ENCODE peak calls at places on chromosome 15, in ten cellular contexts. One of them, this sample, is unnamed.

GRCh38 chr15:98169551-98169950 is 209.0 kb downstream of the ARRDC4 start:
- DNase-seq in testis: no peak
- DNase-seq in K562: no peak
- DNase-seq in NB4: no peak
- DNase-seq in OCI-LY7: no peak
- DNase-seq in GM12865: no peak
- DNase-seq in RWPE1: no peak
- DNase-seq in body of pancreas: no peak
- DNase-seq in RWPE2: no peak
- DNase-seq in pancreas: no peak
- DNase-seq in this sample: no peak

GRCh38 chr15:58779554-58779953 is 8.5 kb downstream of the MINDY2 start:
- DNase-seq in testis: no peak
- DNase-seq in K562: peak
- DNase-seq in NB4: no peak
- DNase-seq in OCI-LY7: no peak
- DNase-seq in GM12865: no peak
- DNase-seq in RWPE1: no peak
- DNase-seq in body of pancreas: no peak
- DNase-seq in RWPE2: no peak
- DNase-seq in pancreas: no peak
- DNase-seq in this sample: no peak

GRCh38 chr15:69451951-69452701 is 492 bp upstream of the RPLP1 start:
- DNase-seq in testis: peak
- DNase-seq in K562: peak
- DNase-seq in NB4: peak
- DNase-seq in OCI-LY7: peak
- DNase-seq in GM12865: peak
- DNase-seq in RWPE1: peak
- DNase-seq in body of pancreas: no peak
- DNase-seq in RWPE2: no peak
- DNase-seq in pancreas: no peak
- DNase-seq in this sample: no peak

GRCh38 chr15:25508369-25509002 is 69.7 kb upstream of the UBE3A start:
- DNase-seq in testis: no peak
- DNase-seq in K562: peak
- DNase-seq in NB4: peak
- DNase-seq in OCI-LY7: peak
- DNase-seq in GM12865: peak
- DNase-seq in RWPE1: peak
- DNase-seq in body of pancreas: no peak
- DNase-seq in RWPE2: no peak
- DNase-seq in pancreas: no peak
- DNase-seq in this sample: no peak

GRCh38 chr15:86183765-86184491 is 104.3 kb downstream of the AGBL1 start:
- DNase-seq in testis: no peak
- DNase-seq in K562: no peak
- DNase-seq in NB4: no peak
- DNase-seq in OCI-LY7: no peak
- DNase-seq in GM12865: no peak
- DNase-seq in RWPE1: no peak
- DNase-seq in body of pancreas: no peak
- DNase-seq in RWPE2: no peak
- DNase-seq in pancreas: no peak
- DNase-seq in this sample: no peak

GRCh38 chr15:78177447-78177873 is 28.3 kb downstream of the IDH3A start:
- DNase-seq in testis: peak
- DNase-seq in K562: peak
- DNase-seq in NB4: peak
- DNase-seq in OCI-LY7: peak
- DNase-seq in GM12865: peak
- DNase-seq in RWPE1: peak
- DNase-seq in body of pancreas: peak
- DNase-seq in RWPE2: no peak
- DNase-seq in pancreas: peak
- DNase-seq in this sample: peak

GRCh38 chr15:35271371-35272043 is 186.4 kb upstream of the NANOGP8 start:
- DNase-seq in testis: no peak
- DNase-seq in K562: no peak
- DNase-seq in NB4: no peak
- DNase-seq in OCI-LY7: no peak
- DNase-seq in GM12865: no peak
- DNase-seq in RWPE1: no peak
- DNase-seq in body of pancreas: no peak
- DNase-seq in RWPE2: no peak
- DNase-seq in pancreas: no peak
- DNase-seq in this sample: no peak

GRCh38 chr15:70171224-70171886 is 73.6 kb upstream of the TLE3 start:
- DNase-seq in testis: no peak
- DNase-seq in K562: no peak
- DNase-seq in NB4: no peak
- DNase-seq in OCI-LY7: no peak
- DNase-seq in GM12865: no peak
- DNase-seq in RWPE1: no peak
- DNase-seq in body of pancreas: no peak
- DNase-seq in RWPE2: no peak
- DNase-seq in pancreas: no peak
- DNase-seq in this sample: no peak

GRCh38 chr15:67040277-67040676 is 25.1 kb upstream of the SMAD3 start:
- DNase-seq in testis: no peak
- DNase-seq in K562: no peak
- DNase-seq in NB4: no peak
- DNase-seq in OCI-LY7: no peak
- DNase-seq in GM12865: no peak
- DNase-seq in RWPE1: no peak
- DNase-seq in body of pancreas: no peak
- DNase-seq in RWPE2: peak
- DNase-seq in pancreas: no peak
- DNase-seq in this sample: no peak

GRCh38 chr15:37206690-37207089 is 106.3 kb upstream of the MEIS2 start:
- DNase-seq in testis: no peak
- DNase-seq in K562: no peak
- DNase-seq in NB4: no peak
- DNase-seq in OCI-LY7: no peak
- DNase-seq in GM12865: no peak
- DNase-seq in RWPE1: no peak
- DNase-seq in body of pancreas: no peak
- DNase-seq in RWPE2: no peak
- DNase-seq in pancreas: no peak
- DNase-seq in this sample: no peak

GRCh38 chr15:75776075-75776443 is 63.4 kb upstream of the CSPG4 start:
- DNase-seq in testis: no peak
- DNase-seq in K562: peak
- DNase-seq in NB4: peak
- DNase-seq in OCI-LY7: no peak
- DNase-seq in GM12865: no peak
- DNase-seq in RWPE1: no peak
- DNase-seq in body of pancreas: no peak
- DNase-seq in RWPE2: no peak
- DNase-seq in pancreas: no peak
- DNase-seq in this sample: no peak

GRCh38 chr15:43185161-43186002 is at the start of gene CCNDBP1:
- DNase-seq in testis: peak
- DNase-seq in K562: peak
- DNase-seq in NB4: peak
- DNase-seq in OCI-LY7: peak
- DNase-seq in GM12865: peak
- DNase-seq in RWPE1: peak
- DNase-seq in body of pancreas: peak
- DNase-seq in RWPE2: peak
- DNase-seq in pancreas: peak
- DNase-seq in this sample: peak

GRCh38 chr15:83475551-83475950 is 28.4 kb downstream of the SH3GL3 start:
- DNase-seq in testis: no peak
- DNase-seq in K562: no peak
- DNase-seq in NB4: no peak
- DNase-seq in OCI-LY7: no peak
- DNase-seq in GM12865: no peak
- DNase-seq in RWPE1: peak
- DNase-seq in body of pancreas: no peak
- DNase-seq in RWPE2: no peak
- DNase-seq in pancreas: no peak
- DNase-seq in this sample: no peak

GRCh38 chr15:69724331-69724730 is 271.7 kb downstream of the RPLP1 start:
- DNase-seq in testis: no peak
- DNase-seq in K562: no peak
- DNase-seq in NB4: peak
- DNase-seq in OCI-LY7: no peak
- DNase-seq in GM12865: no peak
- DNase-seq in RWPE1: no peak
- DNase-seq in body of pancreas: no peak
- DNase-seq in RWPE2: no peak
- DNase-seq in pancreas: no peak
- DNase-seq in this sample: no peak

DNA sequence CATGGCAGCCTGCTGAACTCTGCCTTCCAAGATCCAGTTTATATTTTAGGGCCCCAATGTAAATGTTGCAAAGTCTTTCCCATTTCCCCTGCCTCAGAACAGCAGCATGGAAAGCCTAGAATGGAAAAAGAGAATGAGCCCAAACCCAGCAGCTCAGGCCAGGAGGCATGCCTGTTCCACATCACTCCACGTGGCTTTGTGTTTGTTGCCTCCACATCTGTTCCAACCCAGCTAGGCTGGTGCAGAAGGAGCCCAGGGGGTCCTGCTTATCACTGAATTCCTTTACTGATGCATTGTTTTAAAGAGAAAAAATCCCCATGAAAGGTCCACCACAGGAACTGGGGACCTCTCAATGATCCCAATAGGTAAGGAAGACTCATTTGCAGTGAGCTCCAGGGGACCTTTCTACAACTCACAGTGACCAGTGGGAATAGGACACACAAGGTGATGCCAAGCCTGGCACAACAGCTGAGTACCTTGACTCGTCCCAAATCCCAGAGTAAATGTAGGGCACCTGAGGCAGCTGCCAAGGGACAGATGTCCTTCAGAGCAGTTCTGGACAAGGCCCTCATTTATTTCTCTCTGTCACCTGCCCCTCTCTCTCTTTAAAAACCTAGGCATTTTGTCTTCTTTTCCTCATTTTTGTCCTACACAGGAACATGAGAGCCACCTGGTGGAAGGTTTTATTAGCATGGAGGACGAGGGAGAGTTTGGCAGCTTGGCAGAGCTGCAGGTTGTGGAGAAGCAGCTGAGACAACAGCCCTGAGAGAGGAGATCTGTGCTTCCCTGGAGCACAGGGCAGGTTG is 41.7 kb upstream of the ADAMTS17 start:
- DNase-seq in testis: peak
- DNase-seq in K562: no peak
- DNase-seq in NB4: peak
- DNase-seq in OCI-LY7: peak
- DNase-seq in GM12865: peak
- DNase-seq in RWPE1: peak
- DNase-seq in body of pancreas: peak
- DNase-seq in RWPE2: no peak
- DNase-seq in pancreas: no peak
- DNase-seq in this sample: no peak
- TF ChIP-seq CTCF in testis: peak
- TF ChIP-seq CTCF in K562: peak
- TF ChIP-seq CTCF in NB4: peak
- TF ChIP-seq CTCF in OCI-LY7: peak
- TF ChIP-seq CTCF in GM12865: peak
- TF ChIP-seq CTCF in RWPE1: peak
- TF ChIP-seq CTCF in body of pancreas: peak
- TF ChIP-seq CTCF in RWPE2: peak
- TF ChIP-seq CTCF in pancreas: peak
- TF ChIP-seq CTCF in this sample: peak

GRCh38 chr15:40365624-40366023 is 7.6 kb downstream of the DISP2 start:
- DNase-seq in testis: no peak
- DNase-seq in K562: no peak
- DNase-seq in NB4: no peak
- DNase-seq in OCI-LY7: no peak
- DNase-seq in GM12865: no peak
- DNase-seq in RWPE1: no peak
- DNase-seq in body of pancreas: no peak
- DNase-seq in RWPE2: no peak
- DNase-seq in pancreas: no peak
- DNase-seq in this sample: no peak
- TF ChIP-seq CTCF in testis: no peak
- TF ChIP-seq CTCF in K562: no peak
- TF ChIP-seq CTCF in NB4: no peak
- TF ChIP-seq CTCF in OCI-LY7: no peak
- TF ChIP-seq CTCF in GM12865: no peak
- TF ChIP-seq CTCF in RWPE1: no peak
- TF ChIP-seq CTCF in body of pancreas: no peak
- TF ChIP-seq CTCF in RWPE2: no peak
- TF ChIP-seq CTCF in pancreas: no peak
- TF ChIP-seq CTCF in this sample: no peak

GRCh38 chr15:92953569-92953968 is 53.4 kb downstream of the CHD2 start:
- DNase-seq in testis: no peak
- DNase-seq in K562: no peak
- DNase-seq in NB4: no peak
- DNase-seq in OCI-LY7: no peak
- DNase-seq in GM12865: no peak
- DNase-seq in RWPE1: no peak
- DNase-seq in body of pancreas: no peak
- DNase-seq in RWPE2: no peak
- DNase-seq in pancreas: no peak
- DNase-seq in this sample: no peak
- TF ChIP-seq CTCF in testis: no peak
- TF ChIP-seq CTCF in K562: no peak
- TF ChIP-seq CTCF in NB4: no peak
- TF ChIP-seq CTCF in OCI-LY7: no peak
- TF ChIP-seq CTCF in GM12865: no peak
- TF ChIP-seq CTCF in RWPE1: no peak
- TF ChIP-seq CTCF in body of pancreas: no peak
- TF ChIP-seq CTCF in RWPE2: no peak
- TF ChIP-seq CTCF in pancreas: no peak
- TF ChIP-seq CTCF in this sample: no peak

DNA sequence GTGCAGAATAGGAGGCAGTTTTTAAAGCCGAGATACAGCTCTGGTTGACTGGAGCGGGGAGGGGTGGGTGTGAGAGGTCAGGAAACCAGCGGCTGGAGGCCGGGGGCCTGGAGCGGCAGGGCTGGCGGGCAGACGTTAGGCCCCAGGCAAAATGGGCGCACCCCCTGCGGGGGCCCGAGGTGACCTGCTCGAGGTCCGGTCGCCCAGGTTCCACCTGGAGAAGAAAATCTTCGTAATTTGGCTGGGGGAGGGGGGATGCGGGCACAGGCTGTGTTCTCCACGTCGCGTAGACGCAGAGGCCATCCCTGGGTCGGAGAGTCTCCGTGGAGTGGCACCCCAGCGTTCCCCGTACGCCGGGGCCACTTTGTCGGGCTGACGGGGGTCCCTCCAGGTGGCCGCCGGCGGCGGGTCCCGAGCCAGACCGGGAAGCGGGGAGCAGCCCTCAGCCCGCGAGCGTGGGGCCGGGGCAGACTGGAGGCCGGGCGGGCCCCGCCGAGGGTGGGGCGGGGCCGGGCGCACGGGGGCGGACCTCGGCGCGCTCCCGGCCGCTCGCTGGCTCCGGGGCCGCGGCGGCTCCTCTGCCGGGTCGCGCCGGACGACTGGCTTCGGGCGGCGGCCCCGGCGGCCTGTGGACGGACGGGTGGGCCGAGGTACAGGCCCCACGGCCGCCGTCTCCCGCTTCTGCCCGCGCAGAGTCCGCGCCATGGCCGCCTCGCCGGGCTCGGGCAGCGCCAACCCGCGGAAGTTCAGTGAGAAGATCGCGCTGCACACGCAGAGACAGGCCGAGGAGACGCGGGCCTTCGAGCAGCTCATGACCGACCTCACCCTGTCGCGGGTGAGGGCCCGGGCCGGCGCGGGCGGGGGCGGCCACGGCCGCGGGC is at the start of gene CRTC3:
- DNase-seq in testis: peak
- DNase-seq in K562: peak
- DNase-seq in NB4: peak
- DNase-seq in OCI-LY7: peak
- DNase-seq in GM12865: peak
- DNase-seq in RWPE1: peak
- DNase-seq in body of pancreas: peak
- DNase-seq in RWPE2: peak
- DNase-seq in pancreas: peak
- DNase-seq in this sample: peak
- TF ChIP-seq CTCF in testis: no peak
- TF ChIP-seq CTCF in K562: peak
- TF ChIP-seq CTCF in NB4: no peak
- TF ChIP-seq CTCF in OCI-LY7: no peak
- TF ChIP-seq CTCF in GM12865: peak
- TF ChIP-seq CTCF in RWPE1: no peak
- TF ChIP-seq CTCF in body of pancreas: no peak
- TF ChIP-seq CTCF in RWPE2: peak
- TF ChIP-seq CTCF in pancreas: no peak
- TF ChIP-seq CTCF in this sample: no peak